ENCODE peak calls at places on chromosomes 5 and 9, in six cellular contexts. A, J, Z, O, V and N are unnamed samples.

GRCh38 chr5:135312255-135312935 is 86.6 kb downstream of the MACROH2A1 start:
- DNase-seq in A (no peak), J (no peak), Z (no peak), O (no peak), V (no peak), N (no peak)

GRCh38 chr9:120925535-120926396 is 830 bp downstream of the TRAF1 start:
- DNase-seq in A (peak), J (peak), Z (no peak), O (no peak), V (no peak), N (peak)

GRCh38 chr5:119287547-119288073 is 68.2 kb upstream of the TNFAIP8 start:
- DNase-seq in A (peak), J (no peak), Z (no peak), O (no peak), V (no peak), N (no peak)

GRCh38 chr9:20419552-20419951 is 202.7 kb downstream of the MLLT3 start:
- DNase-seq in A (no peak), J (peak), Z (no peak), O (no peak), V (no peak), N (no peak)

GRCh38 chr9:83472221-83472665 is 66.0 kb downstream of the FRMD3 start:
- DNase-seq in A (peak), J (peak), Z (no peak), O (no peak), V (no peak), N (peak)

GRCh38 chr9:95065224-95065623 is 252.3 kb downstream of the FANCC start:
- DNase-seq in A (no peak), J (no peak), Z (no peak), O (no peak), V (no peak), N (no peak)

GRCh38 chr5:176534640-176535039 is 2.6 kb downstream of the RNF44 start:
- DNase-seq in A (no peak), J (no peak), Z (peak), O (no peak), V (no peak), N (no peak)

GRCh38 chr9:133905493-133905892 is 86.6 kb downstream of the VAV2 start:
- DNase-seq in A (no peak), J (no peak), Z (no peak), O (no peak), V (no peak), N (no peak)

GRCh38 chr5:41193462-41194166 is 19.7 kb downstream of the C6 start:
- DNase-seq in A (peak), J (peak), Z (peak), O (no peak), V (peak), N (no peak)

GRCh38 chr9:93951655-93952118 is 3.5 kb downstream of the BARX1 start:
- DNase-seq in A (no peak), J (no peak), Z (no peak), O (no peak), V (peak), N (no peak)

GRCh38 chr9:129579294-129579693 is 41.6 kb downstream of the C9orf50 start:
- DNase-seq in A (no peak), J (no peak), Z (no peak), O (no peak), V (no peak), N (no peak)

GRCh38 chr9:133524146-133524545 is 613 bp downstream of the MYMK start:
- DNase-seq in A (no peak), J (no peak), Z (no peak), O (no peak), V (no peak), N (no peak)

GRCh38 chr5:169978744-169979143 is 1.6 kb downstream of the INSYN2B start:
- DNase-seq in A (peak), J (no peak), Z (no peak), O (no peak), V (no peak), N (peak)

GRCh38 chr5:32444946-32445758 is 612 bp upstream of the ZFR start:
- DNase-seq in A (no peak), J (no peak), Z (no peak), O (no peak), V (no peak), N (no peak)

GRCh38 chr9:136079211-136079915 is 15.7 kb downstream of the NACC2 start:
- DNase-seq in A (peak), J (no peak), Z (no peak), O (no peak), V (no peak), N (no peak)

GRCh38 chr5:92634883-92635282 is 946.1 kb downstream of the NR2F1-AS1 start:
- DNase-seq in A (no peak), J (no peak), Z (no peak), O (no peak), V (no peak), N (no peak)

GRCh38 chr9:127783111-127783621 is 2.7 kb upstream of the CDK9 start:
- DNase-seq in A (no peak), J (no peak), Z (no peak), O (no peak), V (peak), N (peak)

GRCh38 chr5:132714456-132715307 is 22.7 kb downstream of the KIF3A start:
- DNase-seq in A (peak), J (peak), Z (no peak), O (no peak), V (no peak), N (peak)

GRCh38 chr5:135356522-135357318 is 42.3 kb downstream of the MACROH2A1 start:
- DNase-seq in A (peak), J (peak), Z (peak), O (no peak), V (peak), N (peak)

GRCh38 chr9:17004500-17004899 is 130.3 kb upstream of the CNTLN start:
- DNase-seq in A (peak), J (peak), Z (no peak), O (no peak), V (no peak), N (no peak)

GRCh38 chr9:113963017-113963620 is 87.0 kb downstream of the ZNF618 start:
- DNase-seq in A (peak), J (peak), Z (peak), O (no peak), V (peak), N (peak)

GRCh38 chr9:112486221-112487007 is at the start of gene KIAA1958:
- DNase-seq in A (peak), J (peak), Z (peak), O (no peak), V (peak), N (peak)

GRCh38 chr9:27367175-27367798 is 70.3 kb upstream of the EQTN start:
- DNase-seq in A (no peak), J (no peak), Z (no peak), O (no peak), V (no peak), N (no peak)

GRCh38 chr5:158382473-158382872 is 523.5 kb upstream of the CLINT1 start:
- DNase-seq in A (peak), J (peak), Z (peak), O (peak), V (peak), N (peak)

GRCh38 chr9:73269430-73270101 is 117.9 kb downstream of the ANXA1 start:
- DNase-seq in A (peak), J (peak), Z (no peak), O (no peak), V (no peak), N (peak)

GRCh38 chr9:5511476-5511875 is 1.1 kb downstream of the PDCD1LG2 start:
- DNase-seq in A (peak), J (no peak), Z (no peak), O (no peak), V (no peak), N (no peak)

GRCh38 chr9:112174223-112174964 is 703 bp downstream of the SUSD1 start:
- DNase-seq in A (peak), J (peak), Z (peak), O (no peak), V (peak), N (peak)

GRCh38 chr5:139386039-139386438 is 2.9 kb upstream of the SLC23A1 start:
- DNase-seq in A (no peak), J (no peak), Z (no peak), O (no peak), V (peak), N (no peak)

GRCh38 chr9:38685535-38685934 is 34.4 kb downstream of the FAM240B start:
- DNase-seq in A (no peak), J (no peak), Z (no peak), O (no peak), V (no peak), N (no peak)

GRCh38 chr5:137359941-137360340 is 139.2 kb downstream of the SPOCK1 start:
- DNase-seq in A (no peak), J (no peak), Z (no peak), O (no peak), V (no peak), N (no peak)

GRCh38 chr9:136527721-136528710 is 17.8 kb downstream of the NOTCH1 start:
- DNase-seq in A (no peak), J (no peak), Z (no peak), O (no peak), V (no peak), N (peak)